ENCODE peak calls at places on chromosomes 12 and 14, in eight cellular contexts. R is tibial artery, L is AG04450, T is endothelial cell, C is foreskin fibroblast, G is prostate gland, U is progenitor cell of endocrine pancreas, A is uterus. B is an unnamed sample.

GRCh38 chr12:100404769-100405407 is 48.0 kb downstream of the SLC17A8 start:
- DNase-seq in R (no peak), L (no peak), T (peak), C (peak), G (peak), U (peak), A (no peak), B (no peak)

GRCh38 chr14:77832301-77832700 is 32.4 kb downstream of the ADCK1 start:
- DNase-seq in R (no peak), L (no peak), T (no peak), C (no peak), G (no peak), U (no peak), A (no peak), B (no peak)

GRCh38 chr12:45309826-45310626 is 94.1 kb downstream of the ANO6 start:
- DNase-seq in R (no peak), L (no peak), T (no peak), C (no peak), G (no peak), U (no peak), A (no peak), B (no peak)

GRCh38 chr14:90532826-90533525 is 136.1 kb downstream of the CALM1 start:
- DNase-seq in R (no peak), L (no peak), T (no peak), C (no peak), G (no peak), U (no peak), A (no peak), B (no peak)

GRCh38 chr12:19012965-19013364 is 116.6 kb upstream of the PLEKHA5 start:
- DNase-seq in R (no peak), L (no peak), T (no peak), C (no peak), G (no peak), U (no peak), A (no peak), B (no peak)

GRCh38 chr12:124405592-124405991 is 110.7 kb downstream of the RFLNA start:
- DNase-seq in R (no peak), L (no peak), T (no peak), C (no peak), G (no peak), U (no peak), A (no peak), B (no peak)

GRCh38 chr14:105475269-105475915 is 771 bp downstream of the CRIP2 start:
- DNase-seq in R (peak), L (no peak), T (peak), C (no peak), G (no peak), U (no peak), A (peak), B (no peak)

GRCh38 chr12:132904718-132905328 is 17.4 kb upstream of the CHFR start:
- DNase-seq in R (peak), L (no peak), T (peak), C (peak), G (peak), U (peak), A (peak), B (peak)

GRCh38 chr14:45705954-45706353 is 453.0 kb upstream of the MIS18BP1 start:
- DNase-seq in R (no peak), L (no peak), T (no peak), C (no peak), G (no peak), U (no peak), A (no peak), B (no peak)

GRCh38 chr14:21536395-21537087 is 10.4 kb upstream of the SALL2 start:
- DNase-seq in R (no peak), L (no peak), T (peak), C (no peak), G (no peak), U (no peak), A (no peak), B (no peak)

GRCh38 chr14:32939254-32940065 is 781 bp downstream of the NPAS3 start:
- DNase-seq in R (peak), L (no peak), T (peak), C (peak), G (peak), U (peak), A (peak), B (no peak)

GRCh38 chr12:16604853-16605252 is 1.1 kb downstream of the LMO3 start:
- DNase-seq in R (no peak), L (no peak), T (no peak), C (no peak), G (no peak), U (no peak), A (peak), B (no peak)

GRCh38 chr14:64786296-64787149 is 82.3 kb downstream of the PLEKHG3 start:
- DNase-seq in R (no peak), L (no peak), T (no peak), C (no peak), G (no peak), U (no peak), A (no peak), B (no peak)

DNA sequence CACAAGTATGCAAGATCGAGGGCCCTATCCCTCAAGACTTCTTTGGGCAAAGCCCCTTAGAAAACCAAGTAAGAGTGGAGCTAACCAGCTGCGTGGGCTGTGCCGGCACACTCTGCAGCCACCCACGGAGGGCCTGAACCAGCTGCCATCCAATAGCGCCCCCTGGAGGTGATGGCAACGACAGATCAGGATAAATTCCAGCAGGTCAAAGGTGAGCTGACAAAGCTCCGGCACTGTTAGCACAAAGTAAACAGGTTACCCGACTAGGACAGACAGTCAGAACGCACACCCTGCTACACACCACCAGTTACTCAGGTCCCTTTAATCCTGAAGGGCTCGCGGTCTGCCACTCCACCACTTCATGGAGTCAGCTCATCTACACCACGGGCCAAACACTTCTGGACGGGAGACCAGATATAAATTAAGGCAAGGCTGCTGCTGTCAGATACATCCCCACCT is 4.9 kb downstream of the ZBTB39 start:
- DNase-seq in R (peak), L (no peak), T (peak), C (peak), G (peak), U (peak), A (peak), B (peak)
- TF ChIP-seq CTCF in R (peak), L (peak), T (peak), C (peak), G (peak), U (peak), A (peak), B (peak)

GRCh38 chr14:63205850-63206249 is 1.6 kb downstream of the RHOJ start:
- DNase-seq in R (no peak), L (no peak), T (no peak), C (no peak), G (no peak), U (no peak), A (no peak), B (no peak)

GRCh38 chr14:63203015-63203414 is 1.2 kb upstream of the RHOJ start:
- DNase-seq in R (no peak), L (no peak), T (no peak), C (no peak), G (no peak), U (no peak), A (no peak), B (no peak)

GRCh38 chr14:63205281-63205575 is 985 bp downstream of the RHOJ start:
- DNase-seq in R (no peak), L (no peak), T (no peak), C (no peak), G (no peak), U (no peak), A (no peak), B (no peak)

GRCh38 chr14:63204407-63205280 is at the start of gene RHOJ:
- DNase-seq in R (peak), L (no peak), T (peak), C (no peak), G (no peak), U (no peak), A (peak), B (no peak)

GRCh38 chr14:63203618-63204406 is 431 bp upstream of the RHOJ start:
- DNase-seq in R (peak), L (peak), T (peak), C (peak), G (peak), U (peak), A (peak), B (no peak)
- TF ChIP-seq CTCF in R (no peak), L (peak), T (no peak), C (peak), G (no peak), U (peak), A (peak), B (no peak)

DNA sequence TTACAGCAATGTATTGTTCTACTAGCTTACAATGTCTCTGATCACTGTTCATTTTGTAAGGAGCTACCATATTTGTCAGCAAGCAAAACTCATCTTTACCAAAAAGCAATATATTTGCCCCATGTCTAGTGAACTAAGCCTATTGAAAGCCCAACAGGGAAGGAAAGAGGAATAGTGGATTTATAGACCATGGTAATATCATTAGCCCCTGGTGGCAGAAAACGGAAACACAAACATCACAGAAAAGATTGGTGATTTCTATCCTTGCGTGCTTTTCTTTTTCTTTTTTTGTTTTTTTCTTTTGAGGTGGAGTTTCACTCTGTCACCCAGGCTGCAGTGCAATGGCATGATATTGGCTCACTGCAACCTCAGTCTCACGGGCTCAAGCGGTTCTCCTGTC is 1562.4 kb upstream of the TMEM132C start:
- DNase-seq in R (no peak), L (no peak), T (no peak), C (no peak), G (no peak), U (no peak), A (no peak), B (no peak)
- TF ChIP-seq CTCF in R (no peak), L (no peak), T (peak), C (no peak), G (no peak), U (peak), A (no peak), B (no peak)

GRCh38 chr14:86781111-86781510 is 1211.9 kb downstream of the GALC start:
- DNase-seq in R (no peak), L (no peak), T (no peak), C (no peak), G (no peak), U (no peak), A (no peak), B (no peak)
- TF ChIP-seq CTCF in R (no peak), L (peak), T (no peak), C (no peak), G (no peak), U (no peak), A (no peak), B (no peak)

GRCh38 chr12:106204312-106204711 is 43.5 kb downstream of the CKAP4 start:
- DNase-seq in R (no peak), L (no peak), T (no peak), C (no peak), G (no peak), U (no peak), A (no peak), B (no peak)

GRCh38 chr12:106205208-106206069 is 42.4 kb downstream of the CKAP4 start:
- DNase-seq in R (no peak), L (no peak), T (no peak), C (no peak), G (no peak), U (no peak), A (no peak), B (no peak)
- TF ChIP-seq CTCF in R (no peak), L (no peak), T (no peak), C (no peak), G (peak), U (no peak), A (no peak), B (no peak)

GRCh38 chr14:80959448-80960006 is 4.1 kb downstream of the TSHR start:
- DNase-seq in R (no peak), L (no peak), T (no peak), C (no peak), G (no peak), U (no peak), A (no peak), B (peak)

GRCh38 chr14:80965041-80965440 is 9.6 kb downstream of the TSHR start:
- DNase-seq in R (no peak), L (no peak), T (no peak), C (no peak), G (no peak), U (no peak), A (no peak), B (no peak)
- TF ChIP-seq CTCF in R (no peak), L (no peak), T (no peak), C (no peak), G (no peak), U (no peak), A (no peak), B (no peak)

DNA sequence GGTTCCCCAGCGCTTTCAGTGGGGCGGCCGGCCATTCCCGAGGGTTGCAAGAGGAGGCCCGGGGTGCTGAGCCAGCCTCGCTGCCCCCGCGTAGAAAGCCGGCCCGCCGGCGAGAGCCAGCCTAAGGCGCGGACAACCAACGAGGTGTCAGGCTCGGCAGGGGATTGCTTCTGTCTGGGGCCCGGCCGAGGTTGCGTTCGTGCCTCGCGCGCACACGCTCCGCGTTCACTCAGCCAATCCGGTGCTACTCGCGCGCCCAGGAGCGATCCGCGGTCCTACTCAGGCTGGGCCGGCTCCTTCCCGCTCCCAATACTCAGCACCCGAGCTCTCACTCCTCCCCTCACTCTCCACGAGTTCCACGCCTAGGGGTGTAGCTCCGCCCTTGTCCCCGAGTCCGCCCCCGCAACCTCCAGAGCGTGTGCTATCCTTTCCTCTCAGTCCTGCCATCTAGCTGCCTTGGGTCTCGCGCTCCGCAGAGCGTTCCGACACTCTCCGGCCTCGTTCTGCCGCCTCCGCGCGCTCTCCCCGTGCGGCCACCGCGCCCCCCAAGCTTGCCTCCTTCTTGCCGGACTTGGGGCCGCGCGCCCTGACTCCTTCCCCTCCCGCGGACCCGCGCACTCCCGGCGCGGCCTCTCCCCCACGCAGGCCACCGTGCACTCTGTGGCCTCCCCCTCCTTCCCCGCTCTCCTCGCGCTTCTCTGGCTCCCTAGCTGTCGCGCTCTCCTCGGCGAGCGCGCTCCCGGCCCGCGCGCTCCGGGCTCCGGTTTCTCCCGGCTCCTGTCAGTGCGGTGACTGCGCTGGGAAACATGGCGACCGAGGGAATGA is at the start of gene GPHN:
- DNase-seq in R (peak), L (peak), T (peak), C (peak), G (peak), U (peak), A (peak), B (peak)
- TF ChIP-seq CTCF in R (peak), L (peak), T (no peak), C (no peak), G (peak), U (no peak), A (peak), B (no peak)

GRCh38 chr12:5904441-5904840 is 40.6 kb downstream of the ANO2 start:
- DNase-seq in R (no peak), L (no peak), T (no peak), C (no peak), G (no peak), U (no peak), A (no peak), B (no peak)

GRCh38 chr12:5902736-5903135 is 42.3 kb downstream of the ANO2 start:
- DNase-seq in R (no peak), L (no peak), T (no peak), C (no peak), G (no peak), U (no peak), A (no peak), B (no peak)

GRCh38 chr12:5900533-5901255 is 44.4 kb downstream of the ANO2 start:
- DNase-seq in R (no peak), L (no peak), T (no peak), C (no peak), G (no peak), U (no peak), A (no peak), B (no peak)

GRCh38 chr12:5901416-5901815 is 43.6 kb downstream of the ANO2 start:
- DNase-seq in R (no peak), L (no peak), T (no peak), C (no peak), G (no peak), U (no peak), A (no peak), B (no peak)

GRCh38 chr12:5898874-5899273 is 46.2 kb downstream of the ANO2 start:
- DNase-seq in R (no peak), L (no peak), T (no peak), C (no peak), G (no peak), U (no peak), A (no peak), B (no peak)
- TF ChIP-seq CTCF in R (no peak), L (no peak), T (peak), C (no peak), G (no peak), U (peak), A (no peak), B (no peak)

GRCh38 chr12:26845057-26845666 is 12.2 kb upstream of the ITPR2 start:
- DNase-seq in R (peak), L (no peak), T (peak), C (no peak), G (no peak), U (peak), A (peak), B (no peak)
- TF ChIP-seq CTCF in R (peak), L (peak), T (peak), C (peak), G (peak), U (peak), A (peak), B (peak)

B was measured in natural killer cell.